ENCODE peak calls at places on chromosomes 1 and 21, in four cellular contexts. B is AG09309, Q is AG04450, E is progenitor cell of endocrine pancreas. C is an unnamed sample.
A peak's percentile ranks its signal among the peaks of the same experiment; 100 is the strongest.

GRCh38 chr1:156371553-156372264 is 2.7 kb downstream of the RHBG start:
- DNase-seq in Q (no peak), E (no peak), B (no peak), C (no peak)

GRCh38 chr1:226877669-226878068 is 7.3 kb downstream of the PSEN2 start:
- DNase-seq in E (no peak), B (no peak), Q (no peak), C (no peak)

GRCh38 chr1:171017431-171017830 is 73.3 kb upstream of the FMO3 start:
- DNase-seq in Q (no peak), B (no peak), E (no peak), C (no peak)

GRCh38 chr1:2411801-2412394 is 466 bp downstream of the PEX10 start:
- DNase-seq in Q (no peak), E (no peak), B (no peak), C (peak; percentile 35)

GRCh38 chr1:51898090-51898734 is 19.7 kb upstream of the NRDC start:
- DNase-seq in Q (peak; percentile 96), E (no peak), B (peak; percentile 78), C (no peak)

GRCh38 chr1:158323866-158324265 is 7.5 kb downstream of the CD1B start:
- DNase-seq in Q (no peak), E (no peak), B (no peak), C (no peak)

GRCh38 chr1:9250586-9251381 is 16.2 kb downstream of the H6PD start:
- DNase-seq in Q (no peak), B (no peak), E (no peak), C (peak; percentile 56)

GRCh38 chr1:12368646-12369045 is 138.8 kb downstream of the VPS13D start:
- DNase-seq in E (no peak), Q (no peak), B (no peak), C (no peak)

GRCh38 chr1:197902131-197902453 is 338 bp upstream of the C1orf53 start:
- DNase-seq in E (no peak), B (no peak), Q (no peak), C (no peak)

GRCh38 chr1:192303029-192303428 is 13.8 kb upstream of the RGS21 start:
- DNase-seq in Q (no peak), E (no peak), B (no peak), C (no peak)

GRCh38 chr1:227880342-227880924 is 65.0 kb downstream of the PRSS38 start:
- DNase-seq in Q (no peak), B (no peak), E (peak; percentile 4), C (no peak)

GRCh38 chr1:43545686-43546387 is 15.2 kb downstream of the PTPRF start:
- DNase-seq in E (peak; percentile 87), Q (no peak), B (no peak), C (peak; percentile 95)

GRCh38 chr1:105102385-105102784 is 1352.7 kb downstream of the AMY1C start:
- DNase-seq in E (no peak), B (no peak), Q (no peak), C (no peak)

GRCh38 chr21:33207471-33208149 is 22.1 kb upstream of the IFNAR2 start:
- DNase-seq in B (no peak), Q (no peak), E (no peak), C (no peak)

GRCh38 chr1:58841455-58841854 is 57.6 kb upstream of the JUN start:
- DNase-seq in Q (no peak), E (no peak), B (no peak), C (no peak)

GRCh38 chr21:38809170-38809878 is 3.6 kb downstream of the ETS2 start:
- DNase-seq in Q (no peak), B (no peak), E (no peak), C (no peak)

GRCh38 chr1:64292399-64292798 is 89.0 kb downstream of the UBE2U start:
- DNase-seq in Q (no peak), E (no peak), B (no peak), C (no peak)

GRCh38 chr1:171576144-171576543 is 45.9 kb upstream of the MYOCOS start:
- DNase-seq in B (no peak), Q (no peak), E (no peak), C (no peak)

GRCh38 chr1:201436461-201436860 is 14.9 kb upstream of the TNNI1 start:
- DNase-seq in E (no peak), Q (no peak), B (no peak), C (peak; percentile 47)

GRCh38 chr21:34830386-34831140 is 161.8 kb downstream of the CLIC6 start:
- DNase-seq in B (no peak), E (no peak), Q (no peak), C (no peak)

GRCh38 chr1:109598655-109599054 is 20.8 kb downstream of the GNAT2 start:
- DNase-seq in B (no peak), E (no peak), Q (no peak), C (no peak)

GRCh38 chr1:161094481-161094880 is 3.7 kb upstream of the KLHDC9 start:
- DNase-seq in Q (no peak), B (no peak), E (no peak), C (no peak)

GRCh38 chr1:1085911-1086841 is 12.1 kb upstream of the RNF223 start:
- DNase-seq in E (no peak), B (no peak), Q (no peak), C (no peak)

GRCh38 chr1:241717975-241718374 is 65.9 kb downstream of the WDR64 start:
- DNase-seq in E (no peak), Q (no peak), B (no peak), C (no peak)

GRCh38 chr1:20227704-20228103 is 41.4 kb upstream of the PLA2G2C start:
- DNase-seq in Q (no peak), B (no peak), E (no peak), C (no peak)

GRCh38 chr1:50271968-50272578 is 151.2 kb downstream of the DMRTA2 start:
- DNase-seq in Q (no peak), B (no peak), E (peak; percentile 36), C (peak; percentile 26)

GRCh38 chr1:184152502-184152901 is 101.0 kb downstream of the TSEN15 start:
- DNase-seq in E (no peak), Q (no peak), B (no peak), C (no peak)

GRCh38 chr1:210653771-210654170 is 325.1 kb downstream of the HHAT start:
- DNase-seq in E (no peak), B (no peak), Q (no peak), C (no peak)

GRCh38 chr1:58979085-58979484 is 195.2 kb upstream of the JUN start:
- DNase-seq in Q (no peak), E (no peak), B (no peak), C (no peak)

GRCh38 chr1:54696262-54696661 is 19.4 kb upstream of the TTC4 start:
- DNase-seq in B (no peak), Q (no peak), E (no peak), C (no peak)

GRCh38 chr1:183879477-183879876 is 74.6 kb downstream of the RGL1 start:
- DNase-seq in Q (no peak), E (no peak), B (no peak), C (no peak)

GRCh38 chr1:178189814-178190213 is 95.9 kb downstream of the RASAL2 start:
- DNase-seq in E (no peak), Q (no peak), B (no peak), C (peak; percentile 27)

DNA sequence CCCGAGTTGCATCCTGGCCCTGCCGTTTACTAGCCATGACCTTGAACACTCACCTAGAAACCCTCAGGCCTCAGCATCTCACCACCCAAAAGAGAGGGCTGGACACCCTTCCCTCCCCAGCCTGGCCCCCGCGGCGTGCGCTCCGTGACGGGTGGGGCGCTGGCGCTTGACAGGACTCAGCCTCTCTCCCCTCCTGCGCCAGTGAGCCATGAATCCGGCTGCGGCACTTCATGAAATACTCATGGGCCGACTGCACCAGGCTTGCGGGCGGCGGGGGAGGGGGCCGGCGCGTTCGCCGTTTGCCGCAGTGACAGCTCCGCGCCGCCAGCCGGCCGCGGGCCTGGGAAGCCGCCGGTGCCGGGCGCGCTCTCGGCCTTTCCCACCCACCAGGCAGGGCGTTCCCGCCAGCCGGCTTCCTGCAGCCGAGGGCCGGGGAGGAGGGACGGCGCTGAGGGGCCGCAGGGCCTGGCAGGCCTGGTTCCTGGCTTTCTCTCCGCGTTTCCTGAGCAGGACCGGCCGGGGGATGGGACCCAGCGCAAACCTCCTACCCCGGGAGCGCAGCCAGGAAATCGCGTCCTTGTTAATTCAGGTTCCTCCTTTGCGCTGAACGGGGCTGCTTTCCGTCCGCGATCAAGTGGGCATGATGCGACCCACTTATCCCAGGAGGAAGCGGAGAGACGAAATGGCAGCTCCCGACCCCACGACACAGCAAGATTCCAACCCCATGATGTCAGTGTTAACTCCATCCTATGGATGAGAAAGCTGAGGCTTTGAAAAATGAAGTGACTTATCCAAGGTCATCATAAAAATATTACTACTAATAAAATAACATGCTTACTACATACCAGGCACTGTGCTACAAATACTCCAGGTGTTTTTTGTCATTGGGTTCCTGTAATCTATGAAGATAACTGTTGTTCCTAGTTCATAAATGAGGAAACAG is 9.1 kb upstream of the LUZP1 start:
- DNase-seq in E (peak; percentile 63), B (no peak), Q (no peak), C (peak; percentile 85)
- TF ChIP-seq CTCF in E (peak; percentile 22), B (no peak), Q (no peak), C (no peak)

DNA sequence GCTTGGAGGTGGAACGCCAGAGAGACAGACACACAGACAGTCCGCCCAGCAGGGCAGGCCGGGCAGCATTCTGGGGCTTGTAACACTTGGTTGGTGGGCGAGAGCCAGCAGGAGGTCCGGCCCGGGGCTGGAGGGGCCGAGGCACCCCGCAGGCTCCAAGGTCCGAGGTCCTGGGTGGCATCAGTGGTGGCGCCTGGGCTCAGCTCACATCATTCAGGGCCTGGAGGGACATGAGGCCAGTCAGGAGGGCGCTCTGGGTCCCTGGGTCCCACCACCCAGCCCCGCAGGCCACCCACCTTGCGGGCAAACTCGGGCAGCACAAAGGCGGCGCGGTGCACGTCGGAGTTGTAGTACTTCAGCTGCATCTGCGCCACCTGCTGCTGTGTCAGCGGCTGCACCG is 5.2 kb downstream of the SRM start:
- DNase-seq in E (no peak), B (no peak), Q (no peak), C (no peak)
- TF ChIP-seq CTCF in E (no peak), B (no peak), Q (no peak), C (no peak)

GRCh38 chr1:38153426-38154088 is 107.0 kb upstream of the POU3F1 start:
- DNase-seq in B (no peak), E (no peak), Q (no peak), C (no peak)

GRCh38 chr1:38151399-38151798 is 104.8 kb upstream of the POU3F1 start:
- DNase-seq in E (no peak), B (no peak), Q (no peak), C (no peak)

GRCh38 chr1:38154089-38154470 is 107.5 kb upstream of the POU3F1 start:
- DNase-seq in B (no peak), Q (no peak), E (no peak), C (no peak)

DNA sequence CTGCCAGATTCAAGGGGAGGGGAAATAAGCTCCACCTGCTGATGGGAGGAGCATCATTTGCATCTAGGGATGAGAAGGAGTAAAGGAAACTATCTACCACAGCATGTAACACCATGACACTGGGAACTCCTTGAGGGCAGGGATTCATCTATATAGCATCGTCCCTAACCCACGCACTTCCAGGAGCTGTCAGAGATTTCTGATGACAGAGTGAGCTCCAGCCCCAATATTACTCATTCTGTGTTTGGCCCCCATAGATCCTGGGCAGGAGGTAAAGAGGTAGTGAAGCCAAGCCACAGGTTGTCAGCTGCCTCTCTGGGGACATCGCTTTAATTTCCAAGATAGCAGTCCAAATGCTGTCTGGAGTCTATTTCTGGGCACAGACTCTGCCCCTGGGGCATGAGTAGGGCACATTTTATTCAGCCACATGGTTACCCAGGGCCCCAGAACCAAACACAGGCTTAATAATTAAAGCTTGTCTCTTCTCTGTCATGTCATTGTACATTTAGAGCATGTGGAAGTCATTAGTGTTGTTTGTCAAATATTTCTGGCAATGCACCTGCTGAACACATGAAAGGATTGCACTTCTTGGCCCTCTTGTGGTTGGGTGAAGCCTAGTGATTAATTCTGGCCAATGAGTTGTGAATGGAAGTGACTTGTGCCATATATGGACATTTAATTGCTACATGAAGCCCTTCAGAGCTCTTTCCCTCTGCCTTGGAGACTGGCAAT is 105.9 kb upstream of the POU3F1 start:
- DNase-seq in E (no peak), B (no peak), Q (no peak), C (no peak)
- TF ChIP-seq CTCF in E (peak; percentile 43), B (no peak), Q (peak; percentile 9), C (no peak)

GRCh38 chr1:212814989-212815388 is 23.3 kb downstream of the TATDN3 start:
- DNase-seq in E (no peak), Q (no peak), B (no peak), C (no peak)
- TF ChIP-seq CTCF in E (peak; percentile 49), Q (peak; percentile 28), B (peak; percentile 21), C (peak; percentile 31)